ENCODE peak calls at places on chromosome 5, in ten cellular contexts. One of them, this sample, is unnamed. For H3K4me1, the result is how much of the 10 kb centered on the place peaks cover.

GRCh38 chr5:127785098-127785927 is 82.1 kb downstream of the CCDC192 start:
- DNase-seq in mucosa of descending colon: no peak
- DNase-seq in heart left ventricle: no peak
- DNase-seq in HCT116: no peak
- DNase-seq in left ventricle myocardium inferior: no peak
- DNase-seq in GM23338: no peak
- DNase-seq in tibial nerve: no peak
- DNase-seq in adrenal gland: no peak
- DNase-seq in OCI-LY7: no peak
- DNase-seq in testis: no peak
- DNase-seq in this sample: no peak

GRCh38 chr5:1660037-1660400 is 136.3 kb upstream of the LPCAT1 start:
- DNase-seq in OCI-LY7: no peak
- DNase-seq in tibial nerve: no peak
- DNase-seq in GM23338: no peak
- DNase-seq in mucosa of descending colon: no peak
- DNase-seq in testis: no peak
- DNase-seq in adrenal gland: no peak
- DNase-seq in HCT116: no peak
- DNase-seq in left ventricle myocardium inferior: no peak
- DNase-seq in heart left ventricle: no peak
- DNase-seq in this sample: no peak

GRCh38 chr5:1477341-1477740 is 32.1 kb upstream of the SLC6A3 start:
- DNase-seq in tibial nerve: no peak
- DNase-seq in GM23338: no peak
- DNase-seq in mucosa of descending colon: peak
- DNase-seq in testis: peak
- DNase-seq in HCT116: no peak
- DNase-seq in OCI-LY7: no peak
- DNase-seq in adrenal gland: peak
- DNase-seq in heart left ventricle: peak
- DNase-seq in left ventricle myocardium inferior: peak
- DNase-seq in this sample: peak

GRCh38 chr5:62790348-62790747 is 211.7 kb downstream of the LRRC70 start:
- DNase-seq in mucosa of descending colon: no peak
- DNase-seq in GM23338: no peak
- DNase-seq in left ventricle myocardium inferior: no peak
- DNase-seq in tibial nerve: no peak
- DNase-seq in HCT116: no peak
- DNase-seq in heart left ventricle: no peak
- DNase-seq in adrenal gland: no peak
- DNase-seq in OCI-LY7: no peak
- DNase-seq in testis: no peak
- DNase-seq in this sample: no peak

GRCh38 chr5:111461261-111461671 is 51.1 kb downstream of the STARD4 start:
- DNase-seq in heart left ventricle: no peak
- DNase-seq in tibial nerve: no peak
- DNase-seq in OCI-LY7: peak
- DNase-seq in HCT116: no peak
- DNase-seq in left ventricle myocardium inferior: no peak
- DNase-seq in GM23338: peak
- DNase-seq in mucosa of descending colon: no peak
- DNase-seq in testis: no peak
- DNase-seq in adrenal gland: peak
- DNase-seq in this sample: no peak

GRCh38 chr5:127417534-127417933 is 99.9 kb upstream of the PRRC1 start:
- DNase-seq in testis: no peak
- DNase-seq in tibial nerve: no peak
- DNase-seq in adrenal gland: no peak
- DNase-seq in GM23338: no peak
- DNase-seq in HCT116: no peak
- DNase-seq in left ventricle myocardium inferior: no peak
- DNase-seq in OCI-LY7: no peak
- DNase-seq in mucosa of descending colon: no peak
- DNase-seq in heart left ventricle: no peak
- DNase-seq in this sample: peak

GRCh38 chr5:32210151-32210550 is 36.0 kb upstream of the GOLPH3 start:
- DNase-seq in heart left ventricle: no peak
- DNase-seq in testis: no peak
- DNase-seq in HCT116: no peak
- DNase-seq in OCI-LY7: no peak
- DNase-seq in mucosa of descending colon: no peak
- DNase-seq in left ventricle myocardium inferior: no peak
- DNase-seq in tibial nerve: no peak
- DNase-seq in adrenal gland: no peak
- DNase-seq in GM23338: no peak
- DNase-seq in this sample: no peak

GRCh38 chr5:10642367-10642766 is 78.5 kb downstream of the ANKRD33B start:
- DNase-seq in left ventricle myocardium inferior: no peak
- DNase-seq in GM23338: no peak
- DNase-seq in heart left ventricle: no peak
- DNase-seq in tibial nerve: no peak
- DNase-seq in HCT116: no peak
- DNase-seq in OCI-LY7: no peak
- DNase-seq in testis: no peak
- DNase-seq in mucosa of descending colon: no peak
- DNase-seq in adrenal gland: no peak
- DNase-seq in this sample: no peak

GRCh38 chr5:176500511-176500910 is 36.7 kb downstream of the RNF44 start:
- DNase-seq in heart left ventricle: no peak
- DNase-seq in OCI-LY7: no peak
- DNase-seq in testis: no peak
- DNase-seq in tibial nerve: no peak
- DNase-seq in mucosa of descending colon: no peak
- DNase-seq in GM23338: no peak
- DNase-seq in left ventricle myocardium inferior: no peak
- DNase-seq in HCT116: no peak
- DNase-seq in adrenal gland: no peak
- DNase-seq in this sample: no peak

GRCh38 chr5:134101686-134102439 is 12.6 kb upstream of the TCF7 start:
- DNase-seq in OCI-LY7: peak
- DNase-seq in mucosa of descending colon: peak
- DNase-seq in adrenal gland: peak
- DNase-seq in testis: peak
- DNase-seq in heart left ventricle: peak
- DNase-seq in tibial nerve: no peak
- DNase-seq in GM23338: peak
- DNase-seq in HCT116: peak
- DNase-seq in left ventricle myocardium inferior: peak
- DNase-seq in this sample: no peak

GRCh38 chr5:16271851-16272250 is 92.3 kb upstream of the MARCHF11 start:
- DNase-seq in mucosa of descending colon: no peak
- DNase-seq in testis: no peak
- DNase-seq in tibial nerve: no peak
- DNase-seq in heart left ventricle: no peak
- DNase-seq in left ventricle myocardium inferior: no peak
- DNase-seq in adrenal gland: no peak
- DNase-seq in HCT116: no peak
- DNase-seq in OCI-LY7: no peak
- DNase-seq in GM23338: no peak
- DNase-seq in this sample: no peak

GRCh38 chr5:93609756-93610155 is 26.7 kb downstream of the NR2F1 start:
- DNase-seq in GM23338: peak
- DNase-seq in mucosa of descending colon: no peak
- DNase-seq in OCI-LY7: no peak
- DNase-seq in HCT116: no peak
- DNase-seq in left ventricle myocardium inferior: no peak
- DNase-seq in tibial nerve: no peak
- DNase-seq in heart left ventricle: no peak
- DNase-seq in adrenal gland: no peak
- DNase-seq in testis: no peak
- DNase-seq in this sample: no peak

GRCh38 chr5:84301535-84301934 is 83.1 kb downstream of the EDIL3 start:
- DNase-seq in OCI-LY7: no peak
- DNase-seq in tibial nerve: no peak
- DNase-seq in mucosa of descending colon: no peak
- DNase-seq in left ventricle myocardium inferior: no peak
- DNase-seq in GM23338: no peak
- DNase-seq in adrenal gland: no peak
- DNase-seq in HCT116: no peak
- DNase-seq in heart left ventricle: no peak
- DNase-seq in testis: no peak
- DNase-seq in this sample: no peak

GRCh38 chr5:142743677-142744441 is 26.3 kb upstream of the ARHGAP26 start:
- DNase-seq in mucosa of descending colon: no peak
- DNase-seq in heart left ventricle: no peak
- DNase-seq in GM23338: peak
- DNase-seq in HCT116: no peak
- DNase-seq in left ventricle myocardium inferior: no peak
- DNase-seq in tibial nerve: no peak
- DNase-seq in OCI-LY7: no peak
- DNase-seq in testis: no peak
- DNase-seq in adrenal gland: no peak
- DNase-seq in this sample: no peak

GRCh38 chr5:125409496-125410351 is 663.3 kb upstream of the ZNF608 start:
- DNase-seq in GM23338: no peak
- DNase-seq in HCT116: no peak
- DNase-seq in adrenal gland: no peak
- DNase-seq in tibial nerve: no peak
- DNase-seq in heart left ventricle: no peak
- DNase-seq in mucosa of descending colon: no peak
- DNase-seq in OCI-LY7: no peak
- DNase-seq in testis: no peak
- DNase-seq in left ventricle myocardium inferior: no peak
- DNase-seq in this sample: no peak
- H3K4me1 ChIP-seq in GM23338: half or more
- H3K4me1 ChIP-seq in HCT116: under half
- H3K4me1 ChIP-seq in adrenal gland: half or more
- H3K4me1 ChIP-seq in tibial nerve: under half
- H3K4me1 ChIP-seq in heart left ventricle: under half
- H3K4me1 ChIP-seq in mucosa of descending colon: under half
- H3K4me1 ChIP-seq in OCI-LY7: under half
- H3K4me1 ChIP-seq in testis: under half
- H3K4me1 ChIP-seq in left ventricle myocardium inferior: under half
- H3K4me1 ChIP-seq in this sample: under half

DNA sequence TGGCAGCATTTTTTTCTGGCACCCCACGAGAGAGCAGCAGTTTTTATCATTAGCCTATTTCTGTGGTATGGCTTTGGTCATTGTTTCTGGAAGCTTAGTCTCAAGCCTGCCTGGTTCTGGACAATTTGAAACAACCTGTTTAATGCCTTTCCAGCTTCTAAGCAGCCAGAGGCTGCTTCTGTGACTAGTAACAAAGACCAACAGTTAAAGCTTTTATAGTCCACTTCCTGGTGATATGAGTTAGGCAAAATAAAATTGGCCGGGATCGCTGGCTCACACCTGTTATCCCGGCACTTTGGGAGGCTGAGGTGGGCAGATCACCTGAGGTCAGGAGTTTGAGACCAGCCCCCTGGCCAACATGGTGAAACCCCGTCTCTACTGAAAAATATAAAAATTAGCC is 24.0 kb downstream of the LYRM7 start:
- DNase-seq in heart left ventricle: no peak
- DNase-seq in HCT116: no peak
- DNase-seq in adrenal gland: no peak
- DNase-seq in mucosa of descending colon: no peak
- DNase-seq in GM23338: no peak
- DNase-seq in tibial nerve: no peak
- DNase-seq in OCI-LY7: no peak
- DNase-seq in testis: no peak
- DNase-seq in left ventricle myocardium inferior: no peak
- DNase-seq in this sample: no peak
- TF ChIP-seq CTCF in heart left ventricle: no peak
- TF ChIP-seq CTCF in HCT116: no peak
- TF ChIP-seq CTCF in adrenal gland: no peak
- TF ChIP-seq CTCF in mucosa of descending colon: no peak
- TF ChIP-seq CTCF in GM23338: no peak
- TF ChIP-seq CTCF in tibial nerve: no peak
- TF ChIP-seq CTCF in OCI-LY7: no peak
- TF ChIP-seq CTCF in testis: no peak
- TF ChIP-seq CTCF in left ventricle myocardium inferior: no peak
- TF ChIP-seq CTCF in this sample: no peak

GRCh38 chr5:150300496-150301169 is 2.1 kb downstream of the ARSI start:
- DNase-seq in GM23338: peak
- DNase-seq in testis: no peak
- DNase-seq in HCT116: no peak
- DNase-seq in OCI-LY7: no peak
- DNase-seq in adrenal gland: no peak
- DNase-seq in mucosa of descending colon: no peak
- DNase-seq in tibial nerve: no peak
- DNase-seq in heart left ventricle: no peak
- DNase-seq in left ventricle myocardium inferior: no peak
- DNase-seq in this sample: no peak

GRCh38 chr5:150302301-150303069 is at the start of gene ARSI:
- DNase-seq in tibial nerve: no peak
- DNase-seq in heart left ventricle: peak
- DNase-seq in adrenal gland: no peak
- DNase-seq in left ventricle myocardium inferior: peak
- DNase-seq in testis: no peak
- DNase-seq in mucosa of descending colon: no peak
- DNase-seq in OCI-LY7: no peak
- DNase-seq in HCT116: no peak
- DNase-seq in GM23338: peak
- DNase-seq in this sample: no peak

GRCh38 chr5:150301901-150302300 is 804 bp downstream of the ARSI start:
- DNase-seq in testis: no peak
- DNase-seq in tibial nerve: no peak
- DNase-seq in mucosa of descending colon: no peak
- DNase-seq in HCT116: no peak
- DNase-seq in adrenal gland: no peak
- DNase-seq in GM23338: peak
- DNase-seq in heart left ventricle: no peak
- DNase-seq in left ventricle myocardium inferior: no peak
- DNase-seq in OCI-LY7: no peak
- DNase-seq in this sample: no peak

GRCh38 chr5:150299571-150300327 is 3.0 kb downstream of the ARSI start:
- DNase-seq in heart left ventricle: no peak
- DNase-seq in left ventricle myocardium inferior: no peak
- DNase-seq in adrenal gland: no peak
- DNase-seq in OCI-LY7: no peak
- DNase-seq in mucosa of descending colon: no peak
- DNase-seq in tibial nerve: no peak
- DNase-seq in testis: no peak
- DNase-seq in GM23338: no peak
- DNase-seq in HCT116: no peak
- DNase-seq in this sample: no peak

DNA sequence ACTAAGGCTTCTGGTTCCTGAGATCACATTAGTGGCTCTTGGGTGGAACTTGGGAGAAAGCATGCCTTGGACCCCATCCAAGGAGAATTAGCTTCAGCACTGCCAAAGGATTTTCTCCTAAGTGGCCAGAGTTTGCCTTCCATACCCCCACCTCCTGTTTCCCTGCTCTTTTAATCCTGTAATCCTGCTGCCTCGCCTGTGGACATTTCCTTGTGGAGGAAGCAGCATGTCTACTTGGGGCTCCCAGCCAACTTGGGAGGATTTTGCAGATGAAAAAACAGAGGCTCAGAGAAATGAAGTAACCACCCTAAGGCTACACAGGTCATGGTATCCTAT is 1.6 kb downstream of the ARSI start:
- DNase-seq in adrenal gland: no peak
- DNase-seq in mucosa of descending colon: no peak
- DNase-seq in left ventricle myocardium inferior: no peak
- DNase-seq in HCT116: no peak
- DNase-seq in OCI-LY7: no peak
- DNase-seq in GM23338: no peak
- DNase-seq in heart left ventricle: no peak
- DNase-seq in testis: no peak
- DNase-seq in tibial nerve: no peak
- DNase-seq in this sample: no peak
- H3K4me3 ChIP-seq in adrenal gland: no peak
- H3K4me3 ChIP-seq in mucosa of descending colon: no peak
- H3K4me3 ChIP-seq in left ventricle myocardium inferior: no peak
- H3K4me3 ChIP-seq in HCT116: no peak
- H3K4me3 ChIP-seq in OCI-LY7: no peak
- H3K4me3 ChIP-seq in GM23338: peak
- H3K4me3 ChIP-seq in heart left ventricle: no peak
- H3K4me3 ChIP-seq in testis: no peak
- H3K4me3 ChIP-seq in tibial nerve: no peak
- H3K4me3 ChIP-seq in this sample: no peak

GRCh38 chr5:78345485-78345884 is 14.9 kb upstream of the SCAMP1 start:
- DNase-seq in left ventricle myocardium inferior: no peak
- DNase-seq in HCT116: no peak
- DNase-seq in GM23338: no peak
- DNase-seq in tibial nerve: no peak
- DNase-seq in adrenal gland: no peak
- DNase-seq in mucosa of descending colon: no peak
- DNase-seq in heart left ventricle: no peak
- DNase-seq in OCI-LY7: no peak
- DNase-seq in testis: no peak
- DNase-seq in this sample: no peak
- H3K4me1 ChIP-seq in left ventricle myocardium inferior: under half
- H3K4me1 ChIP-seq in HCT116: under half
- H3K4me1 ChIP-seq in GM23338: under half
- H3K4me1 ChIP-seq in tibial nerve: under half
- H3K4me1 ChIP-seq in adrenal gland: under half
- H3K4me1 ChIP-seq in mucosa of descending colon: under half
- H3K4me1 ChIP-seq in heart left ventricle: under half
- H3K4me1 ChIP-seq in OCI-LY7: under half
- H3K4me1 ChIP-seq in testis: under half
- H3K4me1 ChIP-seq in this sample: under half